ENCODE peak calls at places on chromosomes 6 and 20, in four cellular contexts. R, L, B and A are unnamed samples.

GRCh38 chr6:21479140-21479539 is 114.4 kb upstream of the SOX4 start:
- DNase-seq in R (peak), L (peak), B (no peak), A (peak)

GRCh38 chr20:50491926-50492634 is 18.1 kb upstream of the PTPN1 start:
- DNase-seq in R (peak), L (no peak), B (no peak), A (peak)

GRCh38 chr20:45873409-45874116 is 7.5 kb upstream of the ZSWIM1 start:
- DNase-seq in R (no peak), L (no peak), B (no peak), A (no peak)

GRCh38 chr6:117480651-117481050 is 1.8 kb upstream of the DCBLD1 start:
- DNase-seq in R (no peak), L (no peak), B (no peak), A (no peak)

GRCh38 chr20:16362642-16363041 is 210.6 kb downstream of the KIF16B start:
- DNase-seq in R (no peak), L (no peak), B (no peak), A (no peak)

GRCh38 chr6:39929039-39929732 is 5.1 kb downstream of the MOCS1 start:
- DNase-seq in R (no peak), L (no peak), B (no peak), A (no peak)

GRCh38 chr6:139416146-139416545 is 41.7 kb upstream of the CITED2 start:
- DNase-seq in R (no peak), L (no peak), B (no peak), A (no peak)

GRCh38 chr6:166747644-166748595 is 120.9 kb upstream of the RPS6KA2 start:
- DNase-seq in R (no peak), L (no peak), B (no peak), A (no peak)

GRCh38 chr20:40754372-40754943 is 65.4 kb upstream of the MAFB start:
- DNase-seq in R (peak), L (no peak), B (no peak), A (no peak)

GRCh38 chr20:57902478-57902877 is 192.7 kb upstream of the PMEPA1 start:
- DNase-seq in R (peak), L (no peak), B (no peak), A (peak)

GRCh38 chr20:51204794-51205193 is 181.9 kb upstream of the KCNG1 start:
- DNase-seq in R (no peak), L (no peak), B (no peak), A (no peak)

GRCh38 chr6:168124921-168125320 is 45.9 kb upstream of the FRMD1 start:
- DNase-seq in R (no peak), L (peak), B (no peak), A (no peak)

GRCh38 chr6:5892669-5893068 is 114.1 kb downstream of the NRN1 start:
- DNase-seq in R (no peak), L (no peak), B (no peak), A (no peak)

GRCh38 chr20:21096321-21097043 is 9.7 kb downstream of the LINC00237 start:
- DNase-seq in R (no peak), L (no peak), B (peak), A (no peak)

GRCh38 chr20:53642196-53643030 is 48.8 kb upstream of the ZNF217 start:
- DNase-seq in R (peak), L (no peak), B (peak), A (peak)

GRCh38 chr20:62361799-62362589 is 5.1 kb downstream of the LAMA5 start:
- DNase-seq in R (no peak), L (peak), B (peak), A (no peak)

GRCh38 chr20:62362590-62362940 is 4.5 kb downstream of the LAMA5 start:
- DNase-seq in R (no peak), L (no peak), B (no peak), A (no peak)

GRCh38 chr20:62363920-62364851 is 2.9 kb downstream of the LAMA5 start:
- DNase-seq in R (peak), L (no peak), B (peak), A (no peak)

GRCh38 chr20:62364911-62365736 is 2.0 kb downstream of the LAMA5 start:
- DNase-seq in R (no peak), L (peak), B (no peak), A (no peak)

GRCh38 chr20:62362991-62363919 is 3.9 kb downstream of the LAMA5 start:
- DNase-seq in R (no peak), L (no peak), B (peak), A (no peak)
- TF ChIP-seq CTCF in R (no peak), L (no peak), B (peak), A (peak)

DNA sequence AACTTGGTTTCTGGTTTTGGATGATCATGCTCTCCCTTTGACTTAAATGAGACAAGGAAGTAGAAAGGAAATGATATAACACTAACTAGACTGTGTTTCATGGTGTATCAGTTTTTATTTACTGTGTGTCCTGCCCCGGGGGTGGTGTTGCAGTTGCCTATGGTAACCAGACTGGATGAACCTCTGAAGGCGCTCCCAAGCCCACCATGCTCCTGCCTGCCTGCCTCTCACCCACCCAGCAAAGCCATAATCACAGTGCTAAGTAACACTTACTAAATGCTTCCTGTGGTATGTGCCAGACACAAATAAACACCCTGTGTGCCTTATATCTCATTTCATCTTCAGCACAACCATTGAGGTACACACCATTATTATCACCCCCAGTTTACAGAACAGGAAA is 17.8 kb downstream of the GCM1 start:
- DNase-seq in R (no peak), L (no peak), B (no peak), A (no peak)
- H3K4me3 ChIP-seq in R (no peak), L (no peak), B (no peak), A (no peak)

GRCh38 chr6:56549014-56549413 is 93.7 kb downstream of the DST start:
- DNase-seq in R (no peak), L (no peak), B (peak), A (no peak)
- TF ChIP-seq CTCF in R (peak), L (no peak), B (no peak), A (peak)

DNA sequence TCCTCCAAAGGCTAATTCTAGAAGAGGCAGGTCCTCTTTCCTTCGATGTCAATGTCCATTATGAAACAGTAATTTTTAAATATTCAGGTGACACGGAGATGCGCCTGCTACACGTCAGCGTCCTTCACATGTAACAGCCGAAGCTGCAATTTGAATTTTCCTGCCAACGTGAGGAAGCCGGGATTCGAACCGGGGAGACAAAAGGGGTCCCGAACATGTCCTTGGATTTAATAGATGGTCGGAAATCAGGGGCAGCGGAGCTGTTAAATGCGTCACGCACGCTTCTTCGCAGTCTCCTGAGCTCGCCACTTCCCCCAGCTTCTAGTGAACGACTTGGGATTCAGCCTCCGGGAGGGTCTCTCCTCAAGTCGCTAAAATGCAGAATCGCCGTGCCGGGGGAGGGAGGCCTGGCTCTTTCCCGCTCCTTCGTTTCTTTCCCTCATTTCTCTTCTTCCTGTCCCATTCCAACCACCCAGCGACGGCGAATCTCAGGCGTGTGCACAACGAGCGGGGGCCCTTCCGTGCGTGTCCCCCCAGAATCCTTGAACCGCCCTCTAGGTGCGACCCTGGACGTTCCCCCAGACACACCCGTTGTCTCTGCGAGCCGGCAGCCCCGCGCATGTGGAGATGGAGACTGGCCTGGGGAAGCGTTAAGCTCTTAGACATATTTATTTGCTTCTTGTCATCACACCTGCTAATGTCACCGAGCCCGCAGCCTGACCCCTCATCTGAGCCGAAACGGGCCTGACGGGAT is 1.3 kb upstream of the FOXC1 start:
- DNase-seq in R (no peak), L (no peak), B (peak), A (peak)
- H3K4me3 ChIP-seq in R (no peak), L (peak), B (peak), A (no peak)

DNA sequence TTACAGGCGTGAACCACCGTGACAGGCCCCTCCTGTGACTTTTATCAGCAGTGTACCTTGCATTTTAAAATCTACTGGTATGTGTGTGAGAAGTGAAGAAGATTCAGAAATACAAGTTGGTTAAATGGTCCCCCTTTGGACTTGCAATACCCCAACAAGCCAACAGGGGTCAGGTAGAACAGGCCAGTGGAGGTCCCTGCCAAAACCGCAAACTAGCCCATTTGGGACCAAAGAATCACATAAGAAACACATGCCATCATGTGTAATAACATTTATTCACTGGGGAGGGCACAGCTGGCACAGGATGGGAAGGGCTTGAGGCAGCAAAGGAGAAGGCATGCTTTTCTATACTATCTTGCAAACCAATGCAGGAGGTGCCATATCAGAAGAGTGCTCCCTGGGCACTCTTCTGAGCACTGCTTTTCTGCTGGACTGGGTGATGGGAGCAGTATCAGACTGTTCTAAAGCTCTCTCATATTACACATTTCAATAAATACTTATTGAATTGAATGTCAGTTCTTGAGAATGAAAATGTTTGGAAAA is 116.1 kb upstream of the TRAF3IP2 start:
- DNase-seq in R (no peak), L (no peak), B (peak), A (peak)
- TF ChIP-seq CTCF in R (peak), L (no peak), B (peak), A (peak)

GRCh38 chr6:33577718-33578117 is 2.4 kb downstream of the BAK1 start:
- DNase-seq in R (no peak), L (no peak), B (no peak), A (no peak)
- H3K4me3 ChIP-seq in R (no peak), L (no peak), B (no peak), A (no peak)